ENCODE peak calls at places on chromosome 11, in nine cellular contexts. I, Q, Y, F, Z, M, T, L and R are unnamed samples.

GRCh38 chr11:6778518-6778917 is 4.3 kb upstream of the OR2AG1 start:
- DNase-seq in I (no peak), Q (no peak), Y (no peak), F (no peak), Z (no peak), M (no peak), T (no peak), L (no peak), R (no peak)

GRCh38 chr11:35927730-35928129 is 16.1 kb upstream of the LDLRAD3 start:
- DNase-seq in I (peak; percentile 63), Q (peak; percentile 93), Y (no peak), F (no peak), Z (no peak), M (no peak), T (peak; percentile 86), L (no peak), R (peak; percentile 90)

GRCh38 chr11:111526501-111526900 is 11.9 kb downstream of the HOATZ start:
- DNase-seq in I (peak; percentile 89), Q (no peak), Y (no peak), F (no peak), Z (no peak), M (no peak), T (no peak), L (no peak), R (no peak)

GRCh38 chr11:128931661-128932060 is 11.0 kb downstream of the TP53AIP1 start:
- DNase-seq in I (no peak), Q (no peak), Y (no peak), F (no peak), Z (no peak), M (no peak), T (no peak), L (no peak), R (no peak)

GRCh38 chr11:102343789-102344188 is 3.2 kb upstream of the BIRC2 start:
- DNase-seq in I (peak; percentile 11), Q (no peak), Y (no peak), F (peak; percentile 45), Z (no peak), M (no peak), T (no peak), L (no peak), R (no peak)

GRCh38 chr11:105244157-105244820 is 104.7 kb upstream of the CARD18 start:
- DNase-seq in I (peak; percentile 96), Q (no peak), Y (no peak), F (peak; percentile 94), Z (no peak), M (no peak), T (no peak), L (no peak), R (no peak)

GRCh38 chr11:104036603-104037394 is at the start of gene DDI1:
- DNase-seq in I (no peak), Q (no peak), Y (peak; percentile 59), F (no peak), Z (no peak), M (no peak), T (peak; percentile 71), L (no peak), R (no peak)

GRCh38 chr11:44726278-44727113 is at the start of gene TSPAN18:
- DNase-seq in I (no peak), Q (peak; percentile 36), Y (peak; percentile 70), F (no peak), Z (peak; percentile 26), M (no peak), T (peak; percentile 77), L (peak; percentile 65), R (no peak)

GRCh38 chr11:134636071-134636470 is 224.0 kb upstream of the B3GAT1 start:
- DNase-seq in I (no peak), Q (no peak), Y (no peak), F (no peak), Z (no peak), M (no peak), T (no peak), L (no peak), R (no peak)

GRCh38 chr11:33553486-33553885 is 147.1 kb downstream of the C11orf91 start:
- DNase-seq in I (peak; percentile 76), Q (no peak), Y (no peak), F (peak; percentile 39), Z (no peak), M (no peak), T (no peak), L (no peak), R (no peak)

GRCh38 chr11:133174013-133174412 is 358.3 kb downstream of the OPCML start:
- DNase-seq in I (no peak), Q (no peak), Y (no peak), F (no peak), Z (no peak), M (no peak), T (no peak), L (no peak), R (no peak)

GRCh38 chr11:128884703-128885338 is 6.3 kb upstream of the KCNJ5 start:
- DNase-seq in I (peak; percentile 54), Q (peak; percentile 78), Y (no peak), F (peak; percentile 80), Z (peak; percentile 67), M (no peak), T (no peak), L (peak; percentile 42), R (no peak)

GRCh38 chr11:16809901-16810668 is 71.6 kb downstream of the C11orf58 start:
- DNase-seq in I (peak; percentile 53), Q (no peak), Y (peak; percentile 79), F (peak; percentile 65), Z (no peak), M (no peak), T (no peak), L (no peak), R (no peak)

GRCh38 chr11:111454561-111455192 is 57.5 kb downstream of the BTG4 start:
- DNase-seq in I (peak; percentile 50), Q (peak; percentile 70), Y (no peak), F (peak; percentile 8), Z (peak; percentile 60), M (no peak), T (no peak), L (no peak), R (no peak)

GRCh38 chr11:65871811-65872548 is 620 bp downstream of the EFEMP2 start:
- DNase-seq in I (peak; percentile 21), Q (no peak), Y (peak; percentile 73), F (peak; percentile 46), Z (no peak), M (no peak), T (peak; percentile 86), L (no peak), R (no peak)

GRCh38 chr11:46134540-46134939 is 13.3 kb upstream of the PHF21A start:
- DNase-seq in I (no peak), Q (no peak), Y (no peak), F (no peak), Z (no peak), M (no peak), T (no peak), L (no peak), R (no peak)
- TF ChIP-seq CTCF in I (no peak), Q (no peak), Y (no peak), F (no peak), Z (no peak), M (no peak), T (no peak), L (no peak), R (no peak)

GRCh38 chr11:61669417-61669816 is 10.8 kb upstream of the DAGLA start:
- DNase-seq in I (no peak), Q (no peak), Y (no peak), F (no peak), Z (no peak), M (no peak), T (no peak), L (no peak), R (no peak)

GRCh38 chr11:61667684-61668320 is 12.4 kb upstream of the DAGLA start:
- DNase-seq in I (no peak), Q (no peak), Y (no peak), F (no peak), Z (no peak), M (no peak), T (no peak), L (no peak), R (no peak)

GRCh38 chr11:61670626-61671025 is 9.6 kb upstream of the DAGLA start:
- DNase-seq in I (no peak), Q (no peak), Y (no peak), F (no peak), Z (no peak), M (no peak), T (no peak), L (no peak), R (no peak)

GRCh38 chr11:61675826-61676225 is 4.4 kb upstream of the DAGLA start:
- DNase-seq in I (no peak), Q (no peak), Y (no peak), F (no peak), Z (no peak), M (no peak), T (no peak), L (no peak), R (no peak)

DNA sequence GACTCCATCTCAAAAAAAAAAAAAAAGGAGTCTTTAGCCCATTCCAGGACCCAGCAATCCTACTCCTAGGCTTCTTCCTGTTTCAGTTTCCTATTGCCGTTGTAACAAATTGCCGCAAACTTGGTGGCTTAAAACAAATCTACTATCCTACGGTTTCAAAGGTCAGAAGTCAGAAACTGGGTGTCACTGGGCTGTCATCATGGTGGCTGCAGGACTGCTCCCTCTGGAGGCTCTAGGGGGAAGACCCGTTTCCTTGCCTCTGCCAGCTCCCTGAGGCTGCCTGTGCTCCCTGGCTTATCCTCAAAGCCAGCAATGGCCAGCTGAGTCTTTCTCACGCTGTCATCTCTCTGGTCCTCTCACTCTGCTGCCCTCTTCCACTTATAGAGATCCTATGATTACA is 8.7 kb upstream of the DAGLA start:
- DNase-seq in I (no peak), Q (peak; percentile 54), Y (no peak), F (no peak), Z (no peak), M (no peak), T (no peak), L (no peak), R (no peak)
- TF ChIP-seq CTCF in I (peak; percentile 43), Q (peak; percentile 78), Y (no peak), F (peak; percentile 49), Z (peak; percentile 20), M (no peak), T (no peak), L (peak; percentile 12), R (no peak)

DNA sequence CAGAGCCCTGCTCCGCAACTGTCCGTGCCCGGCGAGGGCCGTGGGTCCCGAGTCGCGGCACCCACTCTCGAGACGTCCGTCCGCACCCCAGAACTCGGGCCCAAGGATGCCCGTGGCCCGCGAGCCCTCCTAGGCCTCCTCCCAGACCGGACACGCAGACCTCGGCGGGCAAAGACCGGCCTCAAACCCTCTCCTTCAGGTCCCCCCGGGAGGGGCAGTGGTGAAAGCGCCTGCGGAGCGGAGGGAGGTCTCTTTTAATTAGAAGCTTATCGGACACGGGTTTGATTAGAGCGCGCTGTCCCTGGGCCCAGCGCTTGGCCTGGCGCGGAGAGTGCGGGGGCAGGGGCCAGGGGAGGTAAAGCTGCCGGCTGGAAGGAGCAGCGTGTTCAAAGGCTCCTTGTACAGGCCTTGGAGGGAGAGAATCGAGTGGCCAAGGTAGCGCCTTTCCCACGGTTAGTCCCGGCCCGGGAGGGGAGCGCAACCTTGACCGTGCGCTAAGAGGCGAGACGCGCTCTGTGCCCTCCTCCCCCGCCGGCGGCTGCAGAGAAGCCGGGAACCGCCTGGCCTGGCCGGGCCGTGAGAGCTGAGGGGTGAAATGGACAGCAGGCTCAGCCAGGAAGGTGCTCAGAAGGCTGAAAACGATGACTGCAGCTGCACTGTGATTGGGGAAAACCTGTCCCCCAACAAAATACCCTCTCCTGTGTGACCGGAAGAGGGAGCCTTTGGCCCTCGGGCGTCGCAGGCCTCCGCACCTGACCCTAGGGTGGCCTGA is 4.6 kb downstream of the WT1 start:
- DNase-seq in I (no peak), Q (no peak), Y (no peak), F (no peak), Z (no peak), M (no peak), T (no peak), L (no peak), R (no peak)
- TF ChIP-seq CTCF in I (peak; percentile 18), Q (no peak), Y (no peak), F (no peak), Z (no peak), M (no peak), T (no peak), L (no peak), R (no peak)

GRCh38 chr11:119307219-119307618 is 9.7 kb downstream of the MCAM start:
- DNase-seq in I (no peak), Q (peak; percentile 67), Y (no peak), F (peak; percentile 39), Z (no peak), M (no peak), T (no peak), L (no peak), R (no peak)
- TF ChIP-seq CTCF in I (peak; percentile 18), Q (no peak), Y (peak; percentile 10), F (peak; percentile 41), Z (peak; percentile 48), M (peak; percentile 41), T (no peak), L (no peak), R (no peak)